ENCODE peak calls at places on chromosomes 12 and 14, in five cellular contexts. T is upper lobe of right lung, P is hepatocyte, F is stomach, N is IMR-90. A is an unnamed sample.

GRCh38 chr12:92063641-92064040 is 82.0 kb downstream of the BTG1 start:
- DNase-seq in T (no peak), P (no peak), F (no peak), N (peak), A (no peak)

GRCh38 chr12:94832780-94833760 is 170.4 kb downstream of the NDUFA12 start:
- DNase-seq in T (no peak), P (peak), F (no peak), N (peak), A (peak)

GRCh38 chr12:14960548-14961465 is 594 bp downstream of the ARHGDIB start:
- DNase-seq in T (peak), P (no peak), F (no peak), N (peak), A (no peak)

GRCh38 chr12:10288989-10289388 is 18.7 kb upstream of the KLRD1 start:
- DNase-seq in T (no peak), P (no peak), F (no peak), N (no peak), A (no peak)

GRCh38 chr14:103074699-103075341 is 9.2 kb upstream of the LBHD2 start:
- DNase-seq in T (peak), P (peak), F (peak), N (no peak), A (no peak)

GRCh38 chr12:105713901-105714300 is 383.4 kb downstream of the C12orf75 start:
- DNase-seq in T (no peak), P (no peak), F (no peak), N (no peak), A (no peak)

GRCh38 chr14:106308839-106309389 is 782.5 kb downstream of the TMEM121 start:
- DNase-seq in T (peak), P (no peak), F (peak), N (no peak), A (peak)

GRCh38 chr14:26379951-26380350 is 217.9 kb downstream of the NOVA1 start:
- DNase-seq in T (no peak), P (no peak), F (no peak), N (no peak), A (no peak)

GRCh38 chr14:72892103-72892878 is 1.6 kb downstream of the DPF3 start:
- DNase-seq in T (no peak), P (peak), F (no peak), N (peak), A (peak)

GRCh38 chr12:114400925-114401324 is 5.0 kb downstream of the TBX5 start:
- DNase-seq in T (no peak), P (peak), F (no peak), N (peak), A (peak)

GRCh38 chr14:39265032-39265431 is 31.3 kb downstream of the MIA2 start:
- DNase-seq in T (no peak), P (peak), F (no peak), N (peak), A (no peak)

GRCh38 chr12:64931981-64932380 is 107.5 kb downstream of the TBC1D30 start:
- DNase-seq in T (no peak), P (no peak), F (no peak), N (no peak), A (peak)

GRCh38 chr14:66495214-66496098 is 9.3 kb downstream of the CCDC196 start:
- DNase-seq in T (no peak), P (peak), F (peak), N (peak), A (peak)

GRCh38 chr12:6335451-6336078 is 6.3 kb downstream of the TNFRSF1A start:
- DNase-seq in T (peak), P (peak), F (peak), N (peak), A (peak)

GRCh38 chr12:94091624-94092023 is 56.8 kb upstream of the PLXNC1 start:
- DNase-seq in T (no peak), P (no peak), F (no peak), N (no peak), A (no peak)

GRCh38 chr12:32107376-32108267 is 975 bp downstream of the BICD1 start:
- DNase-seq in T (no peak), P (peak), F (no peak), N (peak), A (peak)

GRCh38 chr12:6830286-6830892 is 2.2 kb downstream of the P3H3 start:
- DNase-seq in T (no peak), P (no peak), F (no peak), N (no peak), A (no peak)

GRCh38 chr12:46432325-46432724 is 59.8 kb upstream of the SLC38A2 start:
- DNase-seq in T (no peak), P (no peak), F (no peak), N (no peak), A (no peak)

GRCh38 chr12:121536929-121537813 is 43.7 kb downstream of the KDM2B start:
- DNase-seq in T (peak), P (peak), F (peak), N (peak), A (peak)

GRCh38 chr12:44497044-44497443 is 379.1 kb downstream of the NELL2 start:
- DNase-seq in T (no peak), P (no peak), F (no peak), N (no peak), A (peak)

GRCh38 chr12:116861331-116861730 is 19.9 kb downstream of the HRK start:
- DNase-seq in T (no peak), P (peak), F (no peak), N (peak), A (peak)

GRCh38 chr14:102575479-102576428 is 16.7 kb upstream of the RCOR1 start:
- DNase-seq in T (no peak), P (no peak), F (no peak), N (no peak), A (peak)

GRCh38 chr12:84502907-84503787 is 409.5 kb downstream of the SLC6A15 start:
- DNase-seq in T (no peak), P (peak), F (peak), N (peak), A (peak)

GRCh38 chr14:53412819-53413664 is 259.9 kb upstream of the DDHD1 start:
- DNase-seq in T (no peak), P (no peak), F (no peak), N (no peak), A (peak)

DNA sequence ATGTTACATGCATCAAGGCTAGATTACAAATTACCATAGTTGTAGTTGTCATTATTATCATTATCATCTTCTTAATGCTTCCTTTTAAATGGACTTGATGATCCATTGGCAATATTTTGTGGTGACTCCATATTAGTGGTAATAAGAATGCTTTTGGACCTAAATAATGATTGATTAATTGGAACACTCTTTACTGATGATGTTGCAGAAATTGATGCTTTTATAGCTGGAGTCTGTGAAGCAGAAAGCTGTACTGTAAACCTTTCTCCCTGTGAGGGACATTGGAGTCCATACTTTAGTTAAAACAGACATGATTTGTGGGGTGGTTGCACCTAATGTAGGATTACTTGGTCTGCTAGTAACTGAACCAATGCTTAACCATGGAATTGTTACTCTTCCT is 190.4 kb downstream of the ATXN7L3B start:
- DNase-seq in T (no peak), P (no peak), F (no peak), N (no peak), A (no peak)
- H3K27ac ChIP-seq in T (no peak), P (no peak), F (no peak), N (no peak), A (no peak)

GRCh38 chr12:100216337-100216736 is 15.7 kb downstream of the ACTR6 start:
- DNase-seq in T (no peak), P (peak), F (no peak), N (no peak), A (no peak)

GRCh38 chr12:100214518-100214917 is 13.9 kb downstream of the ACTR6 start:
- DNase-seq in T (no peak), P (no peak), F (no peak), N (no peak), A (no peak)

GRCh38 chr12:100215209-100215608 is 14.6 kb downstream of the ACTR6 start:
- DNase-seq in T (no peak), P (no peak), F (no peak), N (no peak), A (no peak)

GRCh38 chr12:100221523-100221922 is 20.9 kb downstream of the ACTR6 start:
- DNase-seq in T (no peak), P (no peak), F (no peak), N (no peak), A (no peak)

DNA sequence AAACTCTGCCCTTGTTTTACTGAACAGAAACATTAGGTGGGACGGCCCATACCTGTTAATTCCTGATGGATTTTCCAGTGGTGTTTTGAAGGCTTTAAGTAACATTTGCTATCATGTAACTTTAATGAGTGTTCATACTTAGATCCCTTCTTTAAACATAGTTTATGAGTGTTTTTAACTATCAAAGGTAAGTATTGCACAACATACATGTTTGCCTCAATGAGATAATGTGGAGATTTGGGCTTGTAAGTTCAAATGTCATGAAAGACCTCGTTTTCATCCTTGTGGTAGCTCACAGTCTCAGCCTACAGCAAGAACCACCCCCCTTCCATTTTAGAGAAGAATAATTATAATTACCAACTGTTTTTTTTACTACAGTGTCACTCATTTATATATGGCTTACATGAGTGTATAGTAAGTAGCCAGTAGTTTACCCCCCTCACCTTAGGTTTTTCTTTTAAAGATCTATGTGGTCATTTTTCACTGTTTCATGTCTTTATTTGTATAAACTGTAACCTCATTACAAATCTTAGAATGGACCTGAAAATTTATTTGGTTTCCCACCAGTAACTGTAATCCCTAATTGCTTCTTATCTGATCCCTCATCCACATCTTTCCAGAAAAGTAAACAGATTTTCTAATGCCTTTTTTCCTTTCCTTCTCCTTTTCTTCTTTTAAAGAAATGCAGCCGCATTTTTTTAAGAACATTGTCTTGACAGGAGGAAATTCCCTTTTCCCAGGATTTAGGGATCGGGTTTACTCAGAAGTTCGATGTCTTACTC is 18.9 kb downstream of the ACTR6 start:
- DNase-seq in T (no peak), P (no peak), F (no peak), N (no peak), A (no peak)
- H3K27ac ChIP-seq in T (no peak), P (no peak), F (no peak), N (no peak), A (no peak)

GRCh38 chr14:91112172-91112571 is 1.7 kb upstream of the DGLUCY start:
- DNase-seq in T (no peak), P (no peak), F (no peak), N (no peak), A (no peak)

GRCh38 chr14:91111443-91111842 is 2.4 kb upstream of the DGLUCY start:
- DNase-seq in T (no peak), P (no peak), F (no peak), N (no peak), A (no peak)

GRCh38 chr14:91113829-91114078 is at the start of gene DGLUCY:
- DNase-seq in T (peak), P (peak), F (peak), N (peak), A (no peak)

GRCh38 chr14:91105673-91106072 is 8.2 kb upstream of the DGLUCY start:
- DNase-seq in T (no peak), P (no peak), F (no peak), N (peak), A (no peak)

DNA sequence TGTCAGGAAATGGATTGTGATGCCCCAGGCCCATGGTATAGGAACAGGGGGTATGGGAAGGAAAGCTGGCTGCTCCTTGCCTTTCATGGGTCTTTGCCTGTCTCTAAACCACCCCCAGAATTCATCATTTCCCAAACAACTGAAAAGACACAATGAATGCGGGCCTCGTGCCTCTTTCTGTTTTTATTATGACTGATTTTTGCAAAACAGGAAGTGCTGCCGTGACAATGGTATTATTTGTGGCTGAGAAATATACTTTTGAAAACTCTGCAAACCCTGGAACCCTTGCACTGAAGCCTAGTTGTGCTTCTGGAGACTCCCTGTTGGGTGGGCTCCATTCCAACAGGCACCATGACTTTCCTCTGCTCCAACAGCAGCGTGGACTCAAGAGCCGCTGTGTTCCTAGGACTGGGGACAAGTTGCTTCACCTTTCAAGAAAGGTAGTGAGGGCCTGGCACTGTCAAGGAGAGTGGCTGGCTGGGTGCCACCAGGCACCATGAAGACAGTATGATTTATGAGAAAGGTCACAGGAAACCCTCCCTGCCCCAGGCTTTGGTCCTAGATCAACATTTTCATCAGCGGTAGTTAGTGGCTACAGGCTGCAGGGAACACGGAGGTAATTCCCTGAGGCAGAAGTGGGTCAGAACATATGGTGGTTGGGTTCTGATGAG is 4.8 kb upstream of the DGLUCY start:
- DNase-seq in T (peak), P (no peak), F (peak), N (no peak), A (no peak)
- H3K27ac ChIP-seq in T (peak), P (no peak), F (peak), N (peak), A (no peak)

DNA sequence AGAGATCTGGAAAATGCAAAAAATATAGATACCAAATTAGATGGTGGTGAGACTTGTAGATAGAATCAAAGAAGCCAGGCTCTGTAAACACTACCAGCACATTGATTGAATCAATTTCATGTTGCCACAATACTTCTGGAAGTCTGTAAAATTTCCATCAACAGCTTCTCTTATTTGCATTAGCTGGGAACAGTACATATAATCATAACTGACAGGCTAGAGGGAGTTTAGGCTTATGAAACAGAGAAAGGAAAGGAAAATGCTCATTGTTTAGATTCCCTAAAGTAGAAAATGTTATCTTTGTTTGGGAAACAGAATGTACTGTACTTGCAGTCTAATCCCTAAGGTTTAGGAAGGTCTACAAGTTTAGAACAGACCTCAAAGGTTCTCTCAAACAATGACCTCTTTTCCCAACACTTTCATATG is 335.2 kb downstream of the CEP128 start:
- DNase-seq in T (no peak), P (no peak), F (no peak), N (no peak), A (no peak)
- H3K27ac ChIP-seq in T (no peak), P (peak), F (peak), N (no peak), A (no peak)

GRCh38 chr12:120228291-120229070 is 27.6 kb upstream of the RPLP0 start:
- DNase-seq in T (peak), P (peak), F (peak), N (peak), A (peak)
- H3K27ac ChIP-seq in T (peak), P (peak), F (peak), N (peak), A (peak)

GRCh38 chr12:25566550-25566949 is 13.5 kb upstream of the LMNTD1 start:
- DNase-seq in T (no peak), P (no peak), F (no peak), N (no peak), A (no peak)

DNA sequence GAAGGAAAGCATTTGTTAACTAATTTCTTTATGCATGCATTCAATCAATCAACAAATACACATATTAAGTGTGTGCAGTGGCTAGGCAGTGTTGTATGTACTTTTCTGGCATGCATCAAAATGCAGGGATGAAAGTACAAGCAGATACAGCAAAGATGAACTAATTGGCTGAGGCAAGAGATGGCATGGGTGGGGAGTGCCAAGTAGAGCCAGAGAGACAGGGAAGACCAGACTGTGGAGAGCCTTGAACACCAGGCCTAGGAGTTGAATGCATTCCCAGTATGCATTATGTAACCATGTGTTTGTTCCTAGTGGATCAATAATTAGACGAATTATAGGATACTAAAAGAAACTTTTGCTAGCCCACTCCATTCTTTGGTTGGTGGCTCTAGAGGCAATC is 17.3 kb upstream of the LMNTD1 start:
- DNase-seq in T (no peak), P (no peak), F (no peak), N (no peak), A (no peak)
- H3K27ac ChIP-seq in T (no peak), P (no peak), F (no peak), N (no peak), A (no peak)

GRCh38 chr14:92529895-92530294 is 16.3 kb downstream of the RIN3 start:
- DNase-seq in T (no peak), P (no peak), F (no peak), N (no peak), A (no peak)
- H3K27ac ChIP-seq in T (peak), P (no peak), F (no peak), N (no peak), A (no peak)

GRCh38 chr12:16606201-16606849 is 363 bp upstream of the LMO3 start:
- DNase-seq in T (peak), P (peak), F (no peak), N (peak), A (peak)
- H3K27ac ChIP-seq in T (peak), P (peak), F (peak), N (no peak), A (no peak)

A was measured in mesendoderm.